ENCODE peak calls at places on chromosomes 2 and 18, in eight cellular contexts. M, P, V, N, X, F, Q and L are unnamed samples.

GRCh38 chr2:37377187-37377532 is 32.7 kb downstream of the QPCT start:
- DNase-seq in N (no peak), Q (peak), M (no peak), P (no peak), V (no peak), X (no peak), F (no peak), L (no peak)

GRCh38 chr18:3466051-3466450 is 16.1 kb downstream of the TGIF1 start:
- DNase-seq in V (no peak), M (no peak), P (no peak), X (peak), F (no peak), N (peak), Q (peak), L (no peak)

GRCh38 chr2:237184192-237184922 is 98.7 kb downstream of the COPS8 start:
- DNase-seq in F (no peak), Q (peak), P (no peak), X (peak), N (no peak), V (no peak), M (no peak), L (no peak)

GRCh38 chr2:97664636-97664970 is 759 bp upstream of the ACTR1B start:
- DNase-seq in N (no peak), X (no peak), Q (no peak), F (no peak), P (peak), M (no peak), V (no peak), L (no peak)

GRCh38 chr2:212727751-212728150 is 189.1 kb upstream of the ERBB4 start:
- DNase-seq in P (no peak), M (no peak), N (no peak), X (peak), F (no peak), Q (no peak), V (no peak), L (no peak)

GRCh38 chr18:10842821-10843220 is 306.5 kb downstream of the PIEZO2 start:
- DNase-seq in Q (peak), M (no peak), N (no peak), X (no peak), P (no peak), F (no peak), V (no peak), L (no peak)

GRCh38 chr2:136395590-136395989 is 277.6 kb upstream of the CXCR4 start:
- DNase-seq in P (no peak), F (no peak), N (no peak), M (no peak), V (no peak), X (no peak), Q (no peak), L (no peak)

GRCh38 chr2:141015339-141016047 is 1115.3 kb downstream of the LRP1B start:
- DNase-seq in V (no peak), P (peak), F (no peak), X (no peak), Q (peak), M (peak), N (no peak), L (peak)

GRCh38 chr2:28269019-28269784 is 123.5 kb upstream of the FOSL2 start:
- DNase-seq in F (no peak), N (no peak), Q (peak), P (no peak), V (no peak), M (no peak), X (peak), L (no peak)

GRCh38 chr2:60463249-60463648 is 90.2 kb downstream of the BCL11A start:
- DNase-seq in N (no peak), M (peak), X (no peak), F (no peak), P (peak), V (no peak), Q (peak), L (peak)

GRCh38 chr2:32647180-32647651 is 19.4 kb downstream of the TTC27 start:
- DNase-seq in X (peak), M (no peak), Q (peak), F (no peak), N (no peak), P (no peak), V (no peak), L (no peak)

GRCh38 chr2:65514555-65515195 is 82.3 kb upstream of the SPRED2 start:
- DNase-seq in M (no peak), X (peak), F (no peak), V (no peak), N (no peak), Q (peak), P (no peak), L (no peak)

GRCh38 chr2:46520108-46520507 is 40.7 kb downstream of the TMEM247 start:
- DNase-seq in V (no peak), M (no peak), X (no peak), Q (no peak), P (peak), N (no peak), F (no peak), L (no peak)

GRCh38 chr2:8608411-8608954 is 73.4 kb upstream of the ID2 start:
- DNase-seq in Q (peak), V (no peak), X (no peak), F (no peak), N (no peak), M (no peak), P (no peak), L (no peak)

GRCh38 chr18:48340502-48340901 is 68.7 kb downstream of the ZBTB7C start:
- DNase-seq in N (no peak), F (peak), X (no peak), P (peak), Q (no peak), M (no peak), V (peak), L (no peak)

GRCh38 chr18:48782381-48782841 is 168.4 kb downstream of the SMAD7 start:
- DNase-seq in Q (peak), N (no peak), X (no peak), P (no peak), F (no peak), M (peak), V (peak), L (no peak)

GRCh38 chr18:11501352-11501751 is 108.0 kb upstream of the SLC35G4 start:
- DNase-seq in M (no peak), Q (no peak), P (no peak), X (no peak), N (no peak), V (no peak), F (no peak), L (no peak)

GRCh38 chr2:11158916-11159573 is 3.8 kb downstream of the SLC66A3 start:
- DNase-seq in F (no peak), P (no peak), Q (no peak), V (no peak), X (no peak), N (no peak), M (no peak), L (no peak)

GRCh38 chr2:127985735-127986134 is 42.1 kb downstream of the SAP130 start:
- DNase-seq in N (no peak), M (peak), X (no peak), P (no peak), Q (no peak), F (no peak), V (no peak), L (peak)

GRCh38 chr18:63817441-63818051 is 42.3 kb downstream of the SERPINB7 start:
- DNase-seq in Q (peak), X (no peak), P (no peak), N (no peak), M (no peak), V (no peak), F (no peak), L (no peak)

GRCh38 chr2:467892-468630 is 180.2 kb upstream of the ALKAL2 start:
- DNase-seq in Q (no peak), V (no peak), P (no peak), F (no peak), M (no peak), N (no peak), X (no peak), L (no peak)

GRCh38 chr2:42942990-42943493 is 150.7 kb upstream of the HAAO start:
- DNase-seq in N (no peak), Q (no peak), F (no peak), V (no peak), X (no peak), M (peak), P (no peak), L (no peak)

GRCh38 chr2:54579682-54580349 is 123.7 kb downstream of the SPTBN1 start:
- DNase-seq in M (no peak), X (no peak), Q (no peak), F (peak), V (no peak), P (no peak), N (no peak), L (no peak)

GRCh38 chr2:38578832-38579231 is 23.9 kb downstream of the HNRNPLL start:
- DNase-seq in N (no peak), Q (no peak), P (no peak), V (no peak), F (no peak), M (no peak), X (no peak), L (no peak)

GRCh38 chr2:199136241-199136640 is 321.5 kb downstream of the SATB2 start:
- DNase-seq in Q (peak), M (no peak), F (no peak), X (no peak), V (no peak), P (no peak), N (no peak), L (no peak)

GRCh38 chr2:11234309-11234708 is 79.0 kb downstream of the SLC66A3 start:
- DNase-seq in N (no peak), F (no peak), Q (peak), P (peak), M (no peak), X (peak), V (no peak), L (no peak)

GRCh38 chr2:223576873-223577272 is 25.3 kb downstream of the SCG2 start:
- DNase-seq in P (no peak), N (no peak), X (peak), M (no peak), Q (peak), V (no peak), F (no peak), L (no peak)

GRCh38 chr2:134408791-134409190 is 154.9 kb downstream of the MGAT5 start:
- DNase-seq in P (no peak), X (peak), N (no peak), V (no peak), M (no peak), F (no peak), Q (peak), L (no peak)

GRCh38 chr2:152716805-152717241 is 438 bp downstream of the PRPF40A start:
- DNase-seq in N (no peak), F (no peak), P (peak), V (peak), M (no peak), X (peak), Q (no peak), L (no peak)

GRCh38 chr2:237456200-237456731 is 30.8 kb upstream of the MLPH start:
- DNase-seq in X (peak), N (no peak), P (peak), F (no peak), M (peak), Q (peak), V (peak), L (no peak)

GRCh38 chr2:100563407-100564247 is 834 bp downstream of the PDCL3 start:
- DNase-seq in V (no peak), F (no peak), P (peak), N (no peak), X (no peak), M (no peak), Q (no peak), L (peak)

GRCh38 chr2:238448031-238448955 is 21.6 kb downstream of the ASB1 start:
- DNase-seq in M (no peak), P (no peak), Q (no peak), X (no peak), V (no peak), N (no peak), F (no peak), L (no peak)

GRCh38 chr2:19807866-19808265 is 93.9 kb downstream of the TTC32 start:
- DNase-seq in P (no peak), F (no peak), N (no peak), Q (peak), V (no peak), X (no peak), M (no peak), L (no peak)

GRCh38 chr2:157784169-157784822 is 91.8 kb downstream of the ACVR1 start:
- DNase-seq in Q (peak), N (no peak), X (peak), V (no peak), F (no peak), P (no peak), M (peak), L (peak)

GRCh38 chr2:8487461-8487932 is 194.4 kb upstream of the ID2 start:
- DNase-seq in P (no peak), N (no peak), F (no peak), X (peak), M (no peak), Q (no peak), V (no peak), L (peak)

GRCh38 chr18:75478996-75479870 is 51.7 kb upstream of the SMIM21 start:
- DNase-seq in Q (peak), F (peak), M (no peak), P (peak), N (peak), X (peak), V (peak), L (peak)

GRCh38 chr18:31204833-31205232 is 42.2 kb upstream of the DSC1 start:
- DNase-seq in X (no peak), F (no peak), Q (no peak), P (no peak), N (no peak), V (no peak), M (no peak), L (no peak)

GRCh38 chr2:38601463-38602135 is 1.1 kb downstream of the HNRNPLL start:
- DNase-seq in P (peak), V (no peak), M (no peak), N (no peak), X (no peak), Q (peak), F (no peak), L (peak)